ENCODE peak calls at places on chromosomes 13 and 19, in four cellular contexts. One of them, this sample, is unnamed.

GRCh38 chr13:44103721-44104490 is 224.2 kb downstream of the LACC1 start:
- DNase-seq in ovary: peak; percentile 34
- DNase-seq in GM23248: no peak
- DNase-seq in left ventricle myocardium inferior: no peak
- DNase-seq in this sample: no peak

GRCh38 chr19:29690842-29691241 is 24.2 kb downstream of the C19orf12 start:
- DNase-seq in ovary: no peak
- DNase-seq in left ventricle myocardium inferior: no peak
- DNase-seq in GM23248: peak; percentile 65
- DNase-seq in this sample: no peak

GRCh38 chr13:40927929-40928328 is 91.2 kb downstream of the ELF1 start:
- DNase-seq in left ventricle myocardium inferior: no peak
- DNase-seq in ovary: no peak
- DNase-seq in GM23248: no peak
- DNase-seq in this sample: no peak

GRCh38 chr19:42353341-42354015 is 28.0 kb downstream of the MEGF8 start:
- DNase-seq in ovary: no peak
- DNase-seq in GM23248: no peak
- DNase-seq in left ventricle myocardium inferior: no peak
- DNase-seq in this sample: no peak

GRCh38 chr13:43221611-43222010 is 198.2 kb downstream of the DNAJC15 start:
- DNase-seq in left ventricle myocardium inferior: no peak
- DNase-seq in ovary: no peak
- DNase-seq in GM23248: no peak
- DNase-seq in this sample: no peak

GRCh38 chr13:30797847-30798246 is 62.5 kb downstream of the ALOX5AP start:
- DNase-seq in GM23248: no peak
- DNase-seq in left ventricle myocardium inferior: no peak
- DNase-seq in ovary: no peak
- DNase-seq in this sample: no peak

GRCh38 chr13:73481877-73482445 is 423.2 kb downstream of the KLF5 start:
- DNase-seq in left ventricle myocardium inferior: no peak
- DNase-seq in ovary: no peak
- DNase-seq in GM23248: no peak
- DNase-seq in this sample: no peak

GRCh38 chr19:2337329-2337707 is 8.8 kb downstream of the SPPL2B start:
- DNase-seq in ovary: peak; percentile 62
- DNase-seq in left ventricle myocardium inferior: no peak
- DNase-seq in GM23248: peak; percentile 47
- DNase-seq in this sample: no peak

GRCh38 chr19:34759218-34759917 is 13.6 kb downstream of the ZNF599 start:
- DNase-seq in GM23248: no peak
- DNase-seq in ovary: no peak
- DNase-seq in left ventricle myocardium inferior: no peak
- DNase-seq in this sample: no peak

GRCh38 chr19:34757441-34757840 is 15.6 kb downstream of the ZNF599 start:
- DNase-seq in left ventricle myocardium inferior: no peak
- DNase-seq in GM23248: no peak
- DNase-seq in ovary: no peak
- DNase-seq in this sample: no peak
- H3K9me3 ChIP-seq in left ventricle myocardium inferior: peaks cover 100% of the 10 kb centered on the region
- H3K9me3 ChIP-seq in GM23248: peaks cover 32% of the 10 kb centered on the region
- H3K9me3 ChIP-seq in ovary: peaks cover 35% of the 10 kb centered on the region
- H3K9me3 ChIP-seq in this sample: peaks cover 23% of the 10 kb centered on the region

GRCh38 chr19:9187191-9187590 is 8.4 kb downstream of the OR7D2 start:
- DNase-seq in left ventricle myocardium inferior: no peak
- DNase-seq in ovary: no peak
- DNase-seq in GM23248: no peak
- DNase-seq in this sample: no peak

GRCh38 chr19:9189538-9189937 is 10.8 kb downstream of the OR7D2 start:
- DNase-seq in GM23248: no peak
- DNase-seq in left ventricle myocardium inferior: no peak
- DNase-seq in ovary: no peak
- DNase-seq in this sample: no peak
- H3K9me3 ChIP-seq in GM23248: no peaks in the 10 kb centered on the region
- H3K9me3 ChIP-seq in left ventricle myocardium inferior: no peaks in the 10 kb centered on the region
- H3K9me3 ChIP-seq in ovary: no peaks in the 10 kb centered on the region
- H3K9me3 ChIP-seq in this sample: no peaks in the 10 kb centered on the region

GRCh38 chr19:49340865-49341718 is 5.9 kb downstream of the CD37 start:
- DNase-seq in ovary: peak; percentile 29
- DNase-seq in GM23248: no peak
- DNase-seq in left ventricle myocardium inferior: no peak
- DNase-seq in this sample: no peak
- H3K9me3 ChIP-seq in ovary: no peaks in the 10 kb centered on the region
- H3K9me3 ChIP-seq in GM23248: no peaks in the 10 kb centered on the region
- H3K9me3 ChIP-seq in left ventricle myocardium inferior: no peaks in the 10 kb centered on the region
- H3K9me3 ChIP-seq in this sample: no peaks in the 10 kb centered on the region

GRCh38 chr19:36635342-36635741 is 30.2 kb downstream of the ZNF382 start:
- DNase-seq in ovary: no peak
- DNase-seq in GM23248: no peak
- DNase-seq in left ventricle myocardium inferior: no peak
- DNase-seq in this sample: no peak
- H3K9me3 ChIP-seq in ovary: peaks cover 69% of the 10 kb centered on the region
- H3K9me3 ChIP-seq in GM23248: peaks cover 12% of the 10 kb centered on the region
- H3K9me3 ChIP-seq in left ventricle myocardium inferior: peaks cover 100% of the 10 kb centered on the region
- H3K9me3 ChIP-seq in this sample: peaks cover 39% of the 10 kb centered on the region

DNA sequence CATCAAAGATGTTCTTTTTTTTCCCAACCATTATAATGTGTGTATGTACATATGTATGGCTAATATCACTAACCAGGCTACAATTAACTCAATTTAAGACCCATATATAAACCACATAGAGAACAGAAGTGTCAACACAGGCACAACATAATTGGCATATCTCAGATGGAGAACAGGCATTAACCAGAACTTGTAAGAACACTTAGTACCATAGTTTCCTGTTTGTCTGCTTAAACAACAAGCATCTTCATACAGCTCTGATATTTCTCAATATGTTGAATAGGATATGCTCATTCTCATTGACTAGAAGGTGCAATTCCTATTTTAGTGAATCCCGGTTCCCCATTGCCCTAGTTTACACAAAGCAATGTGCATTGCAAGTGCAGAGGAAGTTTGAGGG is 116.9 kb upstream of the EDNRB start:
- DNase-seq in left ventricle myocardium inferior: no peak
- DNase-seq in GM23248: no peak
- DNase-seq in ovary: no peak
- DNase-seq in this sample: no peak
- H3K9me3 ChIP-seq in left ventricle myocardium inferior: no peaks in the 10 kb centered on the region
- H3K9me3 ChIP-seq in GM23248: no peaks in the 10 kb centered on the region
- H3K9me3 ChIP-seq in ovary: no peaks in the 10 kb centered on the region
- H3K9me3 ChIP-seq in this sample: no peaks in the 10 kb centered on the region

GRCh38 chr19:6890938-6891337 is 3.6 kb downstream of the ADGRE1 start:
- DNase-seq in ovary: no peak
- DNase-seq in left ventricle myocardium inferior: no peak
- DNase-seq in GM23248: no peak
- DNase-seq in this sample: no peak
- H3K9me3 ChIP-seq in ovary: peaks cover 9% of the 10 kb centered on the region
- H3K9me3 ChIP-seq in left ventricle myocardium inferior: peaks cover 33% of the 10 kb centered on the region
- H3K9me3 ChIP-seq in GM23248: no peaks in the 10 kb centered on the region
- H3K9me3 ChIP-seq in this sample: peaks cover 5% of the 10 kb centered on the region